ENCODE peak calls at places on chromosomes 13 and 19, in nine cellular contexts. One of them, this sample, is unnamed.

GRCh38 chr13:98224557-98224956 is 47.5 kb upstream of the RNF113B start:
- DNase-seq in CD8-positive, alpha-beta T cell: no peak
- DNase-seq in tibial artery: no peak
- DNase-seq in left ventricle myocardium inferior: no peak
- DNase-seq in GM23338: no peak
- DNase-seq in upper lobe of right lung: no peak
- DNase-seq in CD4-positive, alpha-beta T cell: no peak
- DNase-seq in A549: no peak
- DNase-seq in endothelial cell of umbilical vein: no peak
- DNase-seq in this sample: no peak

GRCh38 chr19:43101950-43102349 is 19.4 kb upstream of the PSG2 start:
- DNase-seq in CD8-positive, alpha-beta T cell: no peak
- DNase-seq in tibial artery: no peak
- DNase-seq in left ventricle myocardium inferior: no peak
- DNase-seq in GM23338: no peak
- DNase-seq in upper lobe of right lung: no peak
- DNase-seq in CD4-positive, alpha-beta T cell: no peak
- DNase-seq in A549: no peak
- DNase-seq in endothelial cell of umbilical vein: no peak
- DNase-seq in this sample: no peak

GRCh38 chr13:21216332-21216731 is 39.9 kb downstream of the MRPL57 start:
- DNase-seq in CD8-positive, alpha-beta T cell: no peak
- DNase-seq in tibial artery: no peak
- DNase-seq in left ventricle myocardium inferior: no peak
- DNase-seq in GM23338: peak; percentile 24
- DNase-seq in upper lobe of right lung: no peak
- DNase-seq in CD4-positive, alpha-beta T cell: no peak
- DNase-seq in A549: no peak
- DNase-seq in endothelial cell of umbilical vein: no peak
- DNase-seq in this sample: no peak

GRCh38 chr13:97386832-97387486 is 47.0 kb upstream of the RAP2A start:
- DNase-seq in CD8-positive, alpha-beta T cell: no peak
- DNase-seq in tibial artery: no peak
- DNase-seq in left ventricle myocardium inferior: no peak
- DNase-seq in GM23338: no peak
- DNase-seq in upper lobe of right lung: peak; percentile 72
- DNase-seq in CD4-positive, alpha-beta T cell: no peak
- DNase-seq in A549: no peak
- DNase-seq in endothelial cell of umbilical vein: no peak
- DNase-seq in this sample: no peak

GRCh38 chr13:51397262-51397933 is 55.4 kb downstream of the INTS6 start:
- DNase-seq in CD8-positive, alpha-beta T cell: no peak
- DNase-seq in tibial artery: peak; percentile 72
- DNase-seq in left ventricle myocardium inferior: no peak
- DNase-seq in GM23338: peak; percentile 52
- DNase-seq in upper lobe of right lung: no peak
- DNase-seq in CD4-positive, alpha-beta T cell: no peak
- DNase-seq in A549: no peak
- DNase-seq in endothelial cell of umbilical vein: no peak
- DNase-seq in this sample: no peak

GRCh38 chr19:10510301-10510802 is 6.9 kb downstream of the S1PR5 start:
- DNase-seq in CD8-positive, alpha-beta T cell: peak; percentile 46
- DNase-seq in tibial artery: no peak
- DNase-seq in left ventricle myocardium inferior: no peak
- DNase-seq in GM23338: peak; percentile 86
- DNase-seq in upper lobe of right lung: no peak
- DNase-seq in CD4-positive, alpha-beta T cell: peak; percentile 61
- DNase-seq in A549: peak; percentile 28
- DNase-seq in endothelial cell of umbilical vein: no peak
- DNase-seq in this sample: no peak

GRCh38 chr19:21052902-21053301 is 29.1 kb upstream of the ZNF714 start:
- DNase-seq in CD8-positive, alpha-beta T cell: no peak
- DNase-seq in tibial artery: no peak
- DNase-seq in left ventricle myocardium inferior: no peak
- DNase-seq in GM23338: no peak
- DNase-seq in upper lobe of right lung: no peak
- DNase-seq in CD4-positive, alpha-beta T cell: no peak
- DNase-seq in A549: no peak
- DNase-seq in endothelial cell of umbilical vein: no peak
- DNase-seq in this sample: no peak

GRCh38 chr13:112902669-112903068 is 66.3 kb upstream of the MCF2L start:
- DNase-seq in CD8-positive, alpha-beta T cell: no peak
- DNase-seq in tibial artery: no peak
- DNase-seq in left ventricle myocardium inferior: no peak
- DNase-seq in GM23338: no peak
- DNase-seq in upper lobe of right lung: no peak
- DNase-seq in CD4-positive, alpha-beta T cell: no peak
- DNase-seq in A549: no peak
- DNase-seq in endothelial cell of umbilical vein: no peak
- DNase-seq in this sample: peak; percentile 22

GRCh38 chr13:110369400-110369799 is 62.3 kb downstream of the COL4A2 start:
- DNase-seq in CD8-positive, alpha-beta T cell: no peak
- DNase-seq in tibial artery: no peak
- DNase-seq in left ventricle myocardium inferior: no peak
- DNase-seq in GM23338: no peak
- DNase-seq in upper lobe of right lung: no peak
- DNase-seq in CD4-positive, alpha-beta T cell: no peak
- DNase-seq in A549: no peak
- DNase-seq in endothelial cell of umbilical vein: no peak
- DNase-seq in this sample: no peak

GRCh38 chr13:112457081-112457480 is 80.9 kb downstream of the SPACA7 start:
- DNase-seq in CD8-positive, alpha-beta T cell: no peak
- DNase-seq in tibial artery: no peak
- DNase-seq in left ventricle myocardium inferior: no peak
- DNase-seq in GM23338: no peak
- DNase-seq in upper lobe of right lung: peak; percentile 31
- DNase-seq in CD4-positive, alpha-beta T cell: no peak
- DNase-seq in A549: no peak
- DNase-seq in endothelial cell of umbilical vein: no peak
- DNase-seq in this sample: no peak

GRCh38 chr13:45492538-45492937 is 27.8 kb downstream of the COG3 start:
- DNase-seq in CD8-positive, alpha-beta T cell: no peak
- DNase-seq in tibial artery: no peak
- DNase-seq in left ventricle myocardium inferior: no peak
- DNase-seq in GM23338: no peak
- DNase-seq in upper lobe of right lung: no peak
- DNase-seq in CD4-positive, alpha-beta T cell: no peak
- DNase-seq in A549: no peak
- DNase-seq in endothelial cell of umbilical vein: no peak
- DNase-seq in this sample: no peak

GRCh38 chr13:61144301-61144700 is 271.3 kb downstream of the PCDH20 start:
- DNase-seq in CD8-positive, alpha-beta T cell: no peak
- DNase-seq in tibial artery: no peak
- DNase-seq in left ventricle myocardium inferior: no peak
- DNase-seq in GM23338: no peak
- DNase-seq in upper lobe of right lung: no peak
- DNase-seq in CD4-positive, alpha-beta T cell: no peak
- DNase-seq in A549: no peak
- DNase-seq in endothelial cell of umbilical vein: no peak
- DNase-seq in this sample: no peak
- H3K27ac ChIP-seq in CD8-positive, alpha-beta T cell: no peak overlapping the region
- H3K27ac ChIP-seq in tibial artery: no peak overlapping the region
- H3K27ac ChIP-seq in left ventricle myocardium inferior: peak overlapping the region; percentile 1
- H3K27ac ChIP-seq in GM23338: no peak overlapping the region
- H3K27ac ChIP-seq in upper lobe of right lung: no peak overlapping the region
- H3K27ac ChIP-seq in CD4-positive, alpha-beta T cell: no peak overlapping the region
- H3K27ac ChIP-seq in A549: no peak overlapping the region
- H3K27ac ChIP-seq in endothelial cell of umbilical vein: no peak overlapping the region
- H3K27ac ChIP-seq in this sample: no peak overlapping the region

DNA sequence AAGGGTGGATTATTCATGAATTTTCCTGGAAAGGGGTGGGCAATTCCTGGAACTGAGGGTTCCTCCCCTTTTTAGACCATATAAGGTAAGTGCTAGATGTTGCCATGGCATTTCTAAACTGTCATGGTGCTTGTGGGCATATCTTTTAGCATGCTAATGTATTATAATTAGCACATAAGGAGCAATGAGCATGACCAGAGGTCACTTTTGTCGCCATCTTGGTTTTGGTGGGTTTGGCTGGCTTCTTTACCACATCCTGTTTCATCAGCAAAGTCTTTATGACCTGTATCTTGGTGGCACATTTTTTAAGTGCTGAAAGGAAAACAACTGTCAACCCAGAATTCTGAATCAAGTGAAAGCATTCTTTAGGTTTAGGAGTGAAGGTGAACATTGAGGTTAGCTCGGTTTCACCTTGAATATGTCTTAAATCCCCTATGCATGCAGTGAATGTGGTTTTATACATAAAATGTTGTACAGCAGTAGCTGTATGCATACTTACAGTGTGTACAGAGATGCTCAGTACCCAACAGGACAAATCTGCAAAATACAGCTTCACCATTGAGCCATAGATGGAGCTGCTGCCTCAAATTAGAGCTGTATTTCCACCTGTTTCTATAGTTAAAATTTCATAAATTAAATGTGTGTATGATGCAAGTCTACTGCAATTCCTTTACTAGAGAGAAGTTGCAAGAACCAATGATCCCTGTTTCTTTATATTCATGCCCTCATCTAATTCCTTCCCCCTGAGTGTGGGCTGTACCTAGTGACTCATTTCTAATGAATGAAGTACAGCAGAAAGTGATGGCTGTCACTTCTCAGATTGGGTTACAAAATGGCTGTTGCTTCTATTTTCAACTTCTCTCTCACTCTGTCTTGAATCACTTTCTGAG is 25.3 kb upstream of the IGSF23 start:
- DNase-seq in CD8-positive, alpha-beta T cell: no peak
- DNase-seq in tibial artery: no peak
- DNase-seq in left ventricle myocardium inferior: no peak
- DNase-seq in GM23338: no peak
- DNase-seq in upper lobe of right lung: no peak
- DNase-seq in CD4-positive, alpha-beta T cell: no peak
- DNase-seq in A549: peak; percentile 85
- DNase-seq in endothelial cell of umbilical vein: peak; percentile 77
- DNase-seq in this sample: no peak
- TF ChIP-seq CTCF in CD8-positive, alpha-beta T cell: no peak
- TF ChIP-seq CTCF in tibial artery: no peak
- TF ChIP-seq CTCF in left ventricle myocardium inferior: peak; percentile 45
- TF ChIP-seq CTCF in GM23338: no peak
- TF ChIP-seq CTCF in upper lobe of right lung: no peak
- TF ChIP-seq CTCF in CD4-positive, alpha-beta T cell: no peak
- TF ChIP-seq CTCF in A549: peak; percentile 83
- TF ChIP-seq CTCF in endothelial cell of umbilical vein: peak; percentile 12
- TF ChIP-seq CTCF in this sample: no peak

DNA sequence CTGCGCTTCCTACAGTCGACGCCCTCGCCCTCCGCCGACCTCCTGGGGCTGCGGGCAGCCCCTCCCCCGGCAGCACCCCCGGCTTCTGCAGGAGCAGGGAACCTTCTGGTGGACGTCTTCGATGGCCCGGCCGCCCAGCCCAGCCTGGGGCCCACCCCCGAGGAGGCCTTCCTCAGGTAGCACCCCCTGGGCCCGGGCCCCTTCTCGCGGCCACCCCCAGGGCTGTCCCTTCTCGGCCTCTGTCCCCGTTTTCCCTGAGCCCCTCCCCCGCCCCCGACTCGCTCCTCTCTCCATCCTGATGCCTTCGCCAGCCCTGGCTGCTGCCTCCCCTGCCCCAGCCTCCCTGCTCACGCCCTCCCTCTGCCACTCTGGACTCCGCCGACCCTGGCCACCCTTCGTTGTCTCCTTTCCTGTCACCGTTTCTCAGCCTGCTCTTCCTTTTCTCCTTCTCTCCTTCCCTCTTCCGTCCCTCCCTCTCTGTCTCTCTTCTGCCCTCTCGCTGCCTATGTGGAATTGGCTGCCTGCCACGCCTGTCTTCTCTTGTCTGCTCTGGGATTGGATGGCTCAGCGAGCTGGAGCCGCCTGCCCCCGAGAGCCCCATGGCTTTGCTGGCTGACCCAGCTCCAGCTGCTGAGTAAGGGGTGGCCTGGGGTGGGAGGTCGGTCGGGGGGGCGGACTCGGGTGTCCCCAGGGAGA is 11.0 kb downstream of the FUZ start:
- DNase-seq in CD8-positive, alpha-beta T cell: no peak
- DNase-seq in tibial artery: peak; percentile 94
- DNase-seq in left ventricle myocardium inferior: peak; percentile 94
- DNase-seq in GM23338: peak; percentile 93
- DNase-seq in upper lobe of right lung: no peak
- DNase-seq in CD4-positive, alpha-beta T cell: no peak
- DNase-seq in A549: no peak
- DNase-seq in endothelial cell of umbilical vein: peak; percentile 80
- DNase-seq in this sample: peak; percentile 93
- H3K27ac ChIP-seq in CD8-positive, alpha-beta T cell: no peak overlapping the region
- H3K27ac ChIP-seq in tibial artery: peak overlapping the region; percentile 57
- H3K27ac ChIP-seq in left ventricle myocardium inferior: peak overlapping the region; percentile 72
- H3K27ac ChIP-seq in GM23338: peak overlapping the region; percentile 69
- H3K27ac ChIP-seq in upper lobe of right lung: no peak overlapping the region
- H3K27ac ChIP-seq in CD4-positive, alpha-beta T cell: no peak overlapping the region
- H3K27ac ChIP-seq in A549: no peak overlapping the region
- H3K27ac ChIP-seq in endothelial cell of umbilical vein: no peak overlapping the region
- H3K27ac ChIP-seq in this sample: peak overlapping the region; percentile 70

GRCh38 chr19:5352229-5352763 is 11.7 kb upstream of the PTPRS start:
- DNase-seq in CD8-positive, alpha-beta T cell: no peak
- DNase-seq in tibial artery: no peak
- DNase-seq in left ventricle myocardium inferior: no peak
- DNase-seq in GM23338: peak; percentile 68
- DNase-seq in upper lobe of right lung: no peak
- DNase-seq in CD4-positive, alpha-beta T cell: no peak
- DNase-seq in A549: no peak
- DNase-seq in endothelial cell of umbilical vein: no peak
- DNase-seq in this sample: no peak

GRCh38 chr19:5343848-5344247 is 3.2 kb upstream of the PTPRS start:
- DNase-seq in CD8-positive, alpha-beta T cell: no peak
- DNase-seq in tibial artery: no peak
- DNase-seq in left ventricle myocardium inferior: no peak
- DNase-seq in GM23338: no peak
- DNase-seq in upper lobe of right lung: no peak
- DNase-seq in CD4-positive, alpha-beta T cell: no peak
- DNase-seq in A549: no peak
- DNase-seq in endothelial cell of umbilical vein: no peak
- DNase-seq in this sample: no peak

GRCh38 chr19:5351731-5352228 is 11.2 kb upstream of the PTPRS start:
- DNase-seq in CD8-positive, alpha-beta T cell: no peak
- DNase-seq in tibial artery: no peak
- DNase-seq in left ventricle myocardium inferior: no peak
- DNase-seq in GM23338: no peak
- DNase-seq in upper lobe of right lung: no peak
- DNase-seq in CD4-positive, alpha-beta T cell: no peak
- DNase-seq in A549: no peak
- DNase-seq in endothelial cell of umbilical vein: no peak
- DNase-seq in this sample: no peak

GRCh38 chr19:5345895-5346386 is 5.3 kb upstream of the PTPRS start:
- DNase-seq in CD8-positive, alpha-beta T cell: no peak
- DNase-seq in tibial artery: no peak
- DNase-seq in left ventricle myocardium inferior: no peak
- DNase-seq in GM23338: no peak
- DNase-seq in upper lobe of right lung: no peak
- DNase-seq in CD4-positive, alpha-beta T cell: no peak
- DNase-seq in A549: no peak
- DNase-seq in endothelial cell of umbilical vein: peak; percentile 35
- DNase-seq in this sample: no peak

GRCh38 chr19:5349041-5349440 is 8.4 kb upstream of the PTPRS start:
- DNase-seq in CD8-positive, alpha-beta T cell: no peak
- DNase-seq in tibial artery: no peak
- DNase-seq in left ventricle myocardium inferior: no peak
- DNase-seq in GM23338: peak; percentile 51
- DNase-seq in upper lobe of right lung: no peak
- DNase-seq in CD4-positive, alpha-beta T cell: no peak
- DNase-seq in A549: no peak
- DNase-seq in endothelial cell of umbilical vein: no peak
- DNase-seq in this sample: no peak
- TF ChIP-seq CTCF in CD8-positive, alpha-beta T cell: no peak
- TF ChIP-seq CTCF in tibial artery: no peak
- TF ChIP-seq CTCF in left ventricle myocardium inferior: no peak
- TF ChIP-seq CTCF in GM23338: no peak
- TF ChIP-seq CTCF in upper lobe of right lung: no peak
- TF ChIP-seq CTCF in CD4-positive, alpha-beta T cell: no peak
- TF ChIP-seq CTCF in A549: no peak
- TF ChIP-seq CTCF in endothelial cell of umbilical vein: no peak
- TF ChIP-seq CTCF in this sample: no peak

GRCh38 chr19:6801397-6802086 is 29.0 kb downstream of the VAV1 start:
- DNase-seq in CD8-positive, alpha-beta T cell: peak; percentile 54
- DNase-seq in tibial artery: peak; percentile 82
- DNase-seq in left ventricle myocardium inferior: peak; percentile 69
- DNase-seq in GM23338: peak; percentile 77
- DNase-seq in upper lobe of right lung: peak; percentile 90
- DNase-seq in CD4-positive, alpha-beta T cell: peak; percentile 76
- DNase-seq in A549: peak; percentile 53
- DNase-seq in endothelial cell of umbilical vein: peak; percentile 9
- DNase-seq in this sample: peak; percentile 36
- H3K27ac ChIP-seq in CD8-positive, alpha-beta T cell: peak overlapping the region; percentile 74
- H3K27ac ChIP-seq in tibial artery: no peak overlapping the region
- H3K27ac ChIP-seq in left ventricle myocardium inferior: peak overlapping the region; percentile 27
- H3K27ac ChIP-seq in GM23338: peak overlapping the region; percentile 92
- H3K27ac ChIP-seq in upper lobe of right lung: peak overlapping the region; percentile 63
- H3K27ac ChIP-seq in CD4-positive, alpha-beta T cell: peak overlapping the region; percentile 92
- H3K27ac ChIP-seq in A549: peak overlapping the region; percentile 92
- H3K27ac ChIP-seq in endothelial cell of umbilical vein: peak overlapping the region; percentile 38
- H3K27ac ChIP-seq in this sample: no peak overlapping the region